ENCODE peak calls at places on chromosomes 12 and 14, in eight cellular contexts. One of them, this sample, is unnamed. For H3K27me3, the result is how much of the 10 kb centered on the place peaks cover.

GRCh38 chr12:131280426-131280825 is 326.7 kb downstream of the ADGRD1 start:
- DNase-seq in heart right ventricle: no peak
- DNase-seq in H1: no peak
- DNase-seq in esophagus muscularis mucosa: no peak
- DNase-seq in WERI-Rb-1: no peak
- DNase-seq in tibial nerve: no peak
- DNase-seq in thyroid gland: no peak
- DNase-seq in cardiac muscle cell: no peak
- DNase-seq in this sample: peak

GRCh38 chr12:12467222-12467621 is 95.4 kb downstream of the DUSP16 start:
- DNase-seq in WERI-Rb-1: no peak
- DNase-seq in thyroid gland: peak
- DNase-seq in tibial nerve: no peak
- DNase-seq in cardiac muscle cell: no peak
- DNase-seq in heart right ventricle: no peak
- DNase-seq in esophagus muscularis mucosa: no peak
- DNase-seq in H1: no peak
- DNase-seq in this sample: no peak

GRCh38 chr12:31868980-31869379 is 90.2 kb upstream of the RESF1 start:
- DNase-seq in tibial nerve: no peak
- DNase-seq in WERI-Rb-1: no peak
- DNase-seq in H1: no peak
- DNase-seq in esophagus muscularis mucosa: no peak
- DNase-seq in heart right ventricle: peak
- DNase-seq in cardiac muscle cell: peak
- DNase-seq in thyroid gland: peak
- DNase-seq in this sample: peak

GRCh38 chr14:87600236-87600635 is 392.7 kb downstream of the GALC start:
- DNase-seq in heart right ventricle: no peak
- DNase-seq in thyroid gland: no peak
- DNase-seq in esophagus muscularis mucosa: peak
- DNase-seq in cardiac muscle cell: no peak
- DNase-seq in H1: no peak
- DNase-seq in tibial nerve: no peak
- DNase-seq in WERI-Rb-1: no peak
- DNase-seq in this sample: no peak

GRCh38 chr12:6745751-6746525 is 7.0 kb downstream of the MLF2 start:
- DNase-seq in WERI-Rb-1: no peak
- DNase-seq in esophagus muscularis mucosa: no peak
- DNase-seq in H1: no peak
- DNase-seq in cardiac muscle cell: no peak
- DNase-seq in thyroid gland: no peak
- DNase-seq in tibial nerve: no peak
- DNase-seq in heart right ventricle: no peak
- DNase-seq in this sample: no peak

GRCh38 chr14:90773196-90773486 is 43.1 kb downstream of the TTC7B start:
- DNase-seq in WERI-Rb-1: no peak
- DNase-seq in esophagus muscularis mucosa: no peak
- DNase-seq in H1: peak
- DNase-seq in tibial nerve: no peak
- DNase-seq in thyroid gland: no peak
- DNase-seq in heart right ventricle: no peak
- DNase-seq in cardiac muscle cell: no peak
- DNase-seq in this sample: no peak

GRCh38 chr14:85528080-85528881 is 1.7 kb upstream of the FLRT2 start:
- DNase-seq in H1: no peak
- DNase-seq in esophagus muscularis mucosa: no peak
- DNase-seq in tibial nerve: peak
- DNase-seq in thyroid gland: peak
- DNase-seq in heart right ventricle: no peak
- DNase-seq in WERI-Rb-1: peak
- DNase-seq in cardiac muscle cell: peak
- DNase-seq in this sample: peak

GRCh38 chr14:89845346-89845745 is 109.2 kb downstream of the EFCAB11 start:
- DNase-seq in WERI-Rb-1: no peak
- DNase-seq in H1: no peak
- DNase-seq in heart right ventricle: no peak
- DNase-seq in esophagus muscularis mucosa: no peak
- DNase-seq in tibial nerve: no peak
- DNase-seq in thyroid gland: no peak
- DNase-seq in cardiac muscle cell: no peak
- DNase-seq in this sample: no peak

GRCh38 chr14:88023658-88024187 is 18.8 kb downstream of the GPR65 start:
- DNase-seq in WERI-Rb-1: no peak
- DNase-seq in heart right ventricle: no peak
- DNase-seq in H1: no peak
- DNase-seq in esophagus muscularis mucosa: no peak
- DNase-seq in cardiac muscle cell: no peak
- DNase-seq in tibial nerve: no peak
- DNase-seq in thyroid gland: no peak
- DNase-seq in this sample: no peak

GRCh38 chr12:90514325-90514724 is 440.7 kb downstream of the CCER1 start:
- DNase-seq in thyroid gland: no peak
- DNase-seq in esophagus muscularis mucosa: no peak
- DNase-seq in H1: no peak
- DNase-seq in cardiac muscle cell: no peak
- DNase-seq in heart right ventricle: peak
- DNase-seq in tibial nerve: no peak
- DNase-seq in WERI-Rb-1: no peak
- DNase-seq in this sample: no peak

GRCh38 chr12:121404734-121405133 is 4.8 kb downstream of the RNF34 start:
- DNase-seq in WERI-Rb-1: no peak
- DNase-seq in H1: no peak
- DNase-seq in heart right ventricle: no peak
- DNase-seq in esophagus muscularis mucosa: no peak
- DNase-seq in tibial nerve: no peak
- DNase-seq in thyroid gland: peak
- DNase-seq in cardiac muscle cell: peak
- DNase-seq in this sample: peak

GRCh38 chr12:109716512-109717389 is 3.1 kb downstream of the FAM222A start:
- DNase-seq in WERI-Rb-1: no peak
- DNase-seq in esophagus muscularis mucosa: no peak
- DNase-seq in cardiac muscle cell: peak
- DNase-seq in thyroid gland: no peak
- DNase-seq in tibial nerve: no peak
- DNase-seq in heart right ventricle: peak
- DNase-seq in H1: no peak
- DNase-seq in this sample: no peak

GRCh38 chr14:58430156-58430555 is 2.6 kb downstream of the KIAA0586 start:
- DNase-seq in cardiac muscle cell: no peak
- DNase-seq in WERI-Rb-1: no peak
- DNase-seq in H1: no peak
- DNase-seq in tibial nerve: no peak
- DNase-seq in thyroid gland: no peak
- DNase-seq in heart right ventricle: no peak
- DNase-seq in esophagus muscularis mucosa: no peak
- DNase-seq in this sample: no peak

GRCh38 chr12:53939141-53940108 is 794 bp downstream of the HOXC13 start:
- DNase-seq in H1: peak
- DNase-seq in cardiac muscle cell: peak
- DNase-seq in esophagus muscularis mucosa: no peak
- DNase-seq in heart right ventricle: no peak
- DNase-seq in WERI-Rb-1: no peak
- DNase-seq in thyroid gland: no peak
- DNase-seq in tibial nerve: no peak
- DNase-seq in this sample: no peak

GRCh38 chr14:93035917-93036651 is 79.6 kb downstream of the ITPK1 start:
- DNase-seq in thyroid gland: no peak
- DNase-seq in heart right ventricle: no peak
- DNase-seq in cardiac muscle cell: peak
- DNase-seq in H1: no peak
- DNase-seq in esophagus muscularis mucosa: no peak
- DNase-seq in WERI-Rb-1: no peak
- DNase-seq in tibial nerve: no peak
- DNase-seq in this sample: no peak

GRCh38 chr14:64707661-64708060 is 3.4 kb downstream of the PLEKHG3 start:
- DNase-seq in esophagus muscularis mucosa: no peak
- DNase-seq in WERI-Rb-1: no peak
- DNase-seq in H1: no peak
- DNase-seq in thyroid gland: no peak
- DNase-seq in tibial nerve: no peak
- DNase-seq in cardiac muscle cell: no peak
- DNase-seq in heart right ventricle: no peak
- DNase-seq in this sample: no peak

GRCh38 chr14:53327716-53328115 is 174.6 kb upstream of the DDHD1 start:
- DNase-seq in WERI-Rb-1: no peak
- DNase-seq in heart right ventricle: no peak
- DNase-seq in thyroid gland: no peak
- DNase-seq in esophagus muscularis mucosa: no peak
- DNase-seq in cardiac muscle cell: no peak
- DNase-seq in tibial nerve: no peak
- DNase-seq in H1: no peak
- DNase-seq in this sample: no peak

GRCh38 chr12:6200266-6201198 is at the start of gene CD9:
- DNase-seq in tibial nerve: no peak
- DNase-seq in WERI-Rb-1: peak
- DNase-seq in esophagus muscularis mucosa: no peak
- DNase-seq in heart right ventricle: peak
- DNase-seq in H1: peak
- DNase-seq in thyroid gland: peak
- DNase-seq in cardiac muscle cell: peak
- DNase-seq in this sample: peak

GRCh38 chr12:57694459-57695019 is 607 bp downstream of the OS9 start:
- DNase-seq in WERI-Rb-1: peak
- DNase-seq in esophagus muscularis mucosa: no peak
- DNase-seq in thyroid gland: peak
- DNase-seq in tibial nerve: no peak
- DNase-seq in H1: no peak
- DNase-seq in heart right ventricle: no peak
- DNase-seq in cardiac muscle cell: peak
- DNase-seq in this sample: no peak

GRCh38 chr14:105198588-105198987 is 17.5 kb upstream of the NUDT14 start:
- DNase-seq in esophagus muscularis mucosa: no peak
- DNase-seq in H1: no peak
- DNase-seq in cardiac muscle cell: no peak
- DNase-seq in tibial nerve: no peak
- DNase-seq in thyroid gland: no peak
- DNase-seq in WERI-Rb-1: no peak
- DNase-seq in heart right ventricle: no peak
- DNase-seq in this sample: no peak

GRCh38 chr14:105197274-105197673 is 16.2 kb upstream of the NUDT14 start:
- DNase-seq in cardiac muscle cell: no peak
- DNase-seq in WERI-Rb-1: no peak
- DNase-seq in tibial nerve: peak
- DNase-seq in esophagus muscularis mucosa: no peak
- DNase-seq in thyroid gland: peak
- DNase-seq in H1: no peak
- DNase-seq in heart right ventricle: peak
- DNase-seq in this sample: no peak

GRCh38 chr14:105200074-105200473 is 19.0 kb upstream of the NUDT14 start:
- DNase-seq in WERI-Rb-1: no peak
- DNase-seq in H1: no peak
- DNase-seq in heart right ventricle: no peak
- DNase-seq in cardiac muscle cell: no peak
- DNase-seq in esophagus muscularis mucosa: no peak
- DNase-seq in thyroid gland: no peak
- DNase-seq in tibial nerve: no peak
- DNase-seq in this sample: no peak

GRCh38 chr14:105200641-105201040 is 19.5 kb upstream of the NUDT14 start:
- DNase-seq in H1: no peak
- DNase-seq in heart right ventricle: no peak
- DNase-seq in esophagus muscularis mucosa: no peak
- DNase-seq in thyroid gland: no peak
- DNase-seq in tibial nerve: no peak
- DNase-seq in WERI-Rb-1: no peak
- DNase-seq in cardiac muscle cell: no peak
- DNase-seq in this sample: no peak

GRCh38 chr14:105199093-105199492 is 18.0 kb upstream of the NUDT14 start:
- DNase-seq in heart right ventricle: peak
- DNase-seq in cardiac muscle cell: no peak
- DNase-seq in thyroid gland: no peak
- DNase-seq in tibial nerve: no peak
- DNase-seq in WERI-Rb-1: peak
- DNase-seq in H1: no peak
- DNase-seq in esophagus muscularis mucosa: no peak
- DNase-seq in this sample: no peak
- H3K27me3 ChIP-seq in heart right ventricle: under half
- H3K27me3 ChIP-seq in cardiac muscle cell: under half
- H3K27me3 ChIP-seq in thyroid gland: under half
- H3K27me3 ChIP-seq in tibial nerve: under half
- H3K27me3 ChIP-seq in WERI-Rb-1: under half
- H3K27me3 ChIP-seq in H1: under half
- H3K27me3 ChIP-seq in esophagus muscularis mucosa: under half
- H3K27me3 ChIP-seq in this sample: half or more

GRCh38 chr14:50018236-50019210 is 97.8 kb downstream of the VCPKMT start:
- DNase-seq in tibial nerve: peak
- DNase-seq in H1: no peak
- DNase-seq in thyroid gland: no peak
- DNase-seq in cardiac muscle cell: no peak
- DNase-seq in heart right ventricle: peak
- DNase-seq in esophagus muscularis mucosa: no peak
- DNase-seq in WERI-Rb-1: no peak
- DNase-seq in this sample: peak
- H3K27ac ChIP-seq in tibial nerve: no peak
- H3K27ac ChIP-seq in H1: no peak
- H3K27ac ChIP-seq in thyroid gland: no peak
- H3K27ac ChIP-seq in cardiac muscle cell: no peak
- H3K27ac ChIP-seq in heart right ventricle: peak
- H3K27ac ChIP-seq in esophagus muscularis mucosa: peak
- H3K27ac ChIP-seq in WERI-Rb-1: no peak
- H3K27ac ChIP-seq in this sample: peak

GRCh38 chr14:103508521-103508920 is 14.1 kb downstream of the CKB start:
- DNase-seq in tibial nerve: no peak
- DNase-seq in cardiac muscle cell: no peak
- DNase-seq in thyroid gland: no peak
- DNase-seq in heart right ventricle: no peak
- DNase-seq in esophagus muscularis mucosa: no peak
- DNase-seq in H1: no peak
- DNase-seq in WERI-Rb-1: no peak
- DNase-seq in this sample: no peak
- TF ChIP-seq CTCF in tibial nerve: no peak
- TF ChIP-seq CTCF in cardiac muscle cell: no peak
- TF ChIP-seq CTCF in thyroid gland: no peak
- TF ChIP-seq CTCF in heart right ventricle: no peak
- TF ChIP-seq CTCF in esophagus muscularis mucosa: no peak
- TF ChIP-seq CTCF in H1: no peak
- TF ChIP-seq CTCF in WERI-Rb-1: no peak
- TF ChIP-seq CTCF in this sample: no peak

DNA sequence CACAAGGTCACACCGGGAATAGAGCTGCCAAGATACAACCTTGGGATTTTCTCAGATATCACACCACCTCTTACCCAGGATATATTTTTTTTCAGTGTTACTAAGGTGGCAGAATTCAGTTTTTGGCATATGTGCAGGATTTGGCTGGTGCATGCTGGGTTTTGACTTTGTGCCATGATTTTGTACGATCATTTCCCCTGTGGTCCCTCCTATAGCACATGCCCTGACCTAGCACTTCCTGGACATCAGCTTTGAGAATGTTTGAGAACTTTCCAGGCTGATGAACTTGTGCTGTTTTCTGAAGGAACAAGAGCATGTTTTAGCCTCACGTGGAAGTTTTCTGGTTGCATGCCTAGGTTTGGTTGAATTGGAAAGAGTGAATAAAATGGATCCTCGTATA is 11.0 kb upstream of the TBPL2 start:
- DNase-seq in cardiac muscle cell: no peak
- DNase-seq in tibial nerve: no peak
- DNase-seq in H1: peak
- DNase-seq in esophagus muscularis mucosa: peak
- DNase-seq in heart right ventricle: no peak
- DNase-seq in WERI-Rb-1: no peak
- DNase-seq in thyroid gland: no peak
- DNase-seq in this sample: no peak
- H3K27me3 ChIP-seq in cardiac muscle cell: under half
- H3K27me3 ChIP-seq in tibial nerve: under half
- H3K27me3 ChIP-seq in H1: under half
- H3K27me3 ChIP-seq in esophagus muscularis mucosa: under half
- H3K27me3 ChIP-seq in heart right ventricle: under half
- H3K27me3 ChIP-seq in WERI-Rb-1: under half
- H3K27me3 ChIP-seq in thyroid gland: under half
- H3K27me3 ChIP-seq in this sample: under half